ENCODE peak calls at places on chromosomes 16 and 17, in five cellular contexts. Y, C, V, G and D are unnamed samples. For H3K4me1, the result is how much of the 10 kb centered on the place peaks cover.

GRCh38 chr17:43702636-43703035 is 40.9 kb upstream of the MEOX1 start:
- DNase-seq in Y (no peak), C (peak), V (no peak), G (peak), D (no peak)

GRCh38 chr17:74805543-74805991 is 29.4 kb upstream of the NAT9 start:
- DNase-seq in Y (no peak), C (no peak), V (no peak), G (no peak), D (peak)

GRCh38 chr17:78058001-78058400 is 70.6 kb downstream of the TMC6 start:
- DNase-seq in Y (no peak), C (no peak), V (no peak), G (no peak), D (no peak)

GRCh38 chr17:3873862-3874261 is 19.0 kb downstream of the CAMKK1 start:
- DNase-seq in Y (no peak), C (no peak), V (no peak), G (no peak), D (no peak)

GRCh38 chr17:66702106-66702936 is 132.6 kb upstream of the CACNG5 start:
- DNase-seq in Y (no peak), C (no peak), V (no peak), G (peak), D (no peak)

GRCh38 chr17:45101883-45102811 is 30.2 kb downstream of the PLCD3 start:
- DNase-seq in Y (no peak), C (no peak), V (no peak), G (peak), D (peak)

GRCh38 chr16:3142770-3143169 is 7.9 kb downstream of the ZNF213 start:
- DNase-seq in Y (no peak), C (no peak), V (no peak), G (no peak), D (no peak)

GRCh38 chr17:58447039-58447975 is 30.0 kb upstream of the RNF43 start:
- DNase-seq in Y (peak), C (peak), V (no peak), G (peak), D (peak)

GRCh38 chr17:40005527-40005926 is 9.7 kb upstream of the CSF3 start:
- DNase-seq in Y (no peak), C (no peak), V (no peak), G (no peak), D (no peak)

GRCh38 chr17:77110006-77110374 is 30.8 kb upstream of the SEC14L1 start:
- DNase-seq in Y (no peak), C (no peak), V (peak), G (no peak), D (no peak)

GRCh38 chr17:37820313-37821024 is 75.6 kb upstream of the HNF1B start:
- DNase-seq in Y (no peak), C (no peak), V (no peak), G (no peak), D (no peak)

GRCh38 chr17:42347198-42347597 is 41.0 kb downstream of the STAT3 start:
- DNase-seq in Y (no peak), C (no peak), V (peak), G (no peak), D (peak)

GRCh38 chr16:87391324-87391949 is 699 bp upstream of the MAP1LC3B start:
- DNase-seq in Y (no peak), C (peak), V (peak), G (peak), D (peak)

GRCh38 chr16:87391950-87392822 is at the start of gene MAP1LC3B:
- DNase-seq in Y (peak), C (peak), V (peak), G (peak), D (peak)

GRCh38 chr16:87388818-87389134 is 3.4 kb upstream of the MAP1LC3B start:
- DNase-seq in Y (no peak), C (no peak), V (no peak), G (no peak), D (no peak)

GRCh38 chr16:87389245-87389644 is 2.9 kb upstream of the MAP1LC3B start:
- DNase-seq in Y (no peak), C (no peak), V (no peak), G (peak), D (no peak)

DNA sequence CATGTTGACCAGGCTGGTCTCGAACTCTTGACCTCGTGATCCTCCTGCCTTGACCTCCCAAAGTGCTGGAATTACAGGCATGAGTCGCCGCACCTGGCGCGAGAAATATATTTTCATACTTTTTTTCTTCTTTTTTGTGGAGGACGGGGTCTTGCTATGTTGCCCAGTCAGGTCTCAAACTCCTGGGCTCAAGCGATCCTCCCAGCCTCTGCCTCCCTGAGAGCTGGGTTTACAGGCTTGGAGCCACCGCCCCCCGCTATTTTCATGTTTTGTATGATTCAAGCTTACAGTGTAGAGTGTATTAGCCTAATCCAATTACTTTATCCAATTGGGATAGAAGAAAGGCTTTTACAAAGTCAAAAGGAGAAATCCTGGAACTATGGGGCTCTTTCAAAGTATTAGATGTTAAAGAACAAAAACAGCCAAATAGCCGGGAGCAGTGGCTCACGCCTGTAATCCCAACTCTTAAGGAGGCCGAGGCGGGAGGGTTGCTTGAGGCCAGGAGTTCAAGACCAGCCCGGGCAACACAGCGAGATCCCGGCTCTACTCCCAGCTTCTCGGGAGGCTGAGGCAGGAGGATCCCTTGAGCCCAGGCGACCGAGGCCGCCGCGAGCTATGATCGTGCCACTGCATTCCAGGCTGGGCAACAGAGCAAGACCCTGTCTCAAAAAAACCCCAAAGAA is 1.4 kb upstream of the MAP1LC3B start:
- DNase-seq in Y (no peak), C (no peak), V (no peak), G (no peak), D (no peak)
- H3K4me3 ChIP-seq in Y (no peak), C (no peak), V (no peak), G (peak), D (no peak)

GRCh38 chr17:65175952-65176351 is 38.8 kb downstream of the RGS9 start:
- DNase-seq in Y (no peak), C (no peak), V (no peak), G (no peak), D (no peak)
- H3K4me1 ChIP-seq in Y (under half), C (under half), V (under half), G (under half), D (under half)

GRCh38 chr16:86563489-86564345 is 2.9 kb upstream of the FOXC2 start:
- DNase-seq in Y (peak), C (peak), V (peak), G (peak), D (peak)
- H3K4me3 ChIP-seq in Y (peak), C (no peak), V (no peak), G (no peak), D (no peak)

GRCh38 chr16:80894091-80894490 is 89.7 kb upstream of the CDYL2 start:
- DNase-seq in Y (no peak), C (no peak), V (no peak), G (no peak), D (no peak)

GRCh38 chr16:80899804-80900592 is 95.6 kb upstream of the CDYL2 start:
- DNase-seq in Y (no peak), C (no peak), V (peak), G (peak), D (peak)

GRCh38 chr16:80902306-80903154 is 98.1 kb upstream of the CDYL2 start:
- DNase-seq in Y (no peak), C (no peak), V (no peak), G (no peak), D (no peak)

GRCh38 chr16:80900593-80900954 is 96.2 kb upstream of the CDYL2 start:
- DNase-seq in Y (no peak), C (no peak), V (no peak), G (no peak), D (no peak)

DNA sequence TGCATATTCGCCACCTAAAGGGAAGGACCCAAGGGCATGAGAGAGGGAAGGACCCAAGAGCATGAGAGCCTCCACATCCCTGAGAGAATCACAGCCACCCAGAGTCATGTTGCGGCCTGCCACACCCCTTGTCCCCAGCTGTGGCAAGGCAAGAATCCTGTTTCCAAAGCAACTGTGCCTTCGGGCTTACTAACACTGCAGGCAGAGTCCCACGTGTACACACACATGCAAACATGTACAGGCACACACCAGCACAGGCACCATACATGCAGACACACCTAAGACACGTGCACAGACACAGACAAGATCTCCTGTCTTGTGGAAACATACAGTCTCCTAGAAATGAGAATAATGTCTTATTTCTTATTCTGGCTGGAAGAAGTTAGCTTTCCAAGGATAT is 92.4 kb upstream of the CDYL2 start:
- DNase-seq in Y (no peak), C (no peak), V (no peak), G (no peak), D (no peak)
- H3K4me1 ChIP-seq in Y (under half), C (under half), V (under half), G (under half), D (under half)